ENCODE peak calls at places on chromosomes 13 and 19, in six cellular contexts. W, U, M, X, H and E are unnamed samples.

GRCh38 chr13:21061077-21061945 is at the start of gene LATS2:
- DNase-seq in W (peak), U (peak), M (peak), X (peak), H (peak), E (peak)

GRCh38 chr19:53824134-53824611 is at the start of gene NLRP12:
- DNase-seq in W (no peak), U (no peak), M (no peak), X (no peak), H (no peak), E (peak)

GRCh38 chr19:13987101-13987890 is 18.8 kb downstream of the RFX1 start:
- DNase-seq in W (no peak), U (no peak), M (no peak), X (no peak), H (no peak), E (no peak)

GRCh38 chr19:28569132-28570114 is 643.5 kb downstream of the UQCRFS1 start:
- DNase-seq in W (no peak), U (no peak), M (peak), X (no peak), H (no peak), E (no peak)

GRCh38 chr13:32019612-32020233 is 11.9 kb upstream of the FRY start:
- DNase-seq in W (no peak), U (peak), M (peak), X (peak), H (peak), E (peak)

GRCh38 chr13:29570058-29570654 is 25.3 kb downstream of the SLC7A1 start:
- DNase-seq in W (no peak), U (no peak), M (no peak), X (no peak), H (no peak), E (no peak)

GRCh38 chr19:7363225-7363624 is 14.5 kb downstream of the ARHGEF18 start:
- DNase-seq in W (no peak), U (no peak), M (no peak), X (no peak), H (no peak), E (no peak)

GRCh38 chr19:14369399-14370168 is 11.7 kb upstream of the ADGRE5 start:
- DNase-seq in W (no peak), U (peak), M (no peak), X (no peak), H (no peak), E (no peak)

GRCh38 chr13:111204438-111205177 is 89.5 kb downstream of the ARHGEF7 start:
- DNase-seq in W (peak), U (peak), M (peak), X (no peak), H (peak), E (peak)

GRCh38 chr19:18606281-18607221 is at the start of gene CRLF1:
- DNase-seq in W (no peak), U (no peak), M (no peak), X (no peak), H (no peak), E (no peak)

GRCh38 chr19:38975861-38976271 is 324 bp upstream of the FBXO17 start:
- DNase-seq in W (peak), U (peak), M (peak), X (peak), H (peak), E (no peak)
- H4K8ac ChIP-seq in W (no peak), U (peak), M (no peak), X (no peak), H (peak), E (peak)

GRCh38 chr13:38686635-38687245 is at the start of gene FREM2:
- DNase-seq in W (peak), U (no peak), M (peak), X (peak), H (peak), E (peak)
- H2AFZ ChIP-seq in W (peak), U (peak), M (peak), X (peak), H (peak), E (peak)

DNA sequence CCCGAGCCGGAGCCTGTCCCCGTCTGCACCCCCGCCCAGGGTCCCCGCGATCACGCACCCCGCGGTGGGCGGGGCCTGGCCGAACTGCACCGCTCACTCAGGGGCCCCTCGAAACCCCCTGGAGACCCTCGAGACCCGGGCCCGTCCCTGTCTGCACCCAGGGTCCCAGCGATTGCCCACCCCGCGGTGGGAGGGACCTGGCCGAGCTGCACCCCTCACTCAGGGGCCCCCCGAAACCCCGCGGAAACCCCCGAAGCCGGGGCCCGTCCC is 523 bp downstream of the LMNB2 start:
- DNase-seq in W (no peak), U (no peak), M (no peak), X (no peak), H (no peak), E (no peak)
- H4K8ac ChIP-seq in W (no peak), U (peak), M (no peak), X (no peak), H (no peak), E (peak)

GRCh38 chr19:45485301-45486077 is 11.4 kb downstream of the RTN2 start:
- DNase-seq in W (peak), U (peak), M (peak), X (peak), H (peak), E (peak)

GRCh38 chr19:45492627-45493470 is 4.0 kb downstream of the RTN2 start:
- DNase-seq in W (peak), U (peak), M (peak), X (no peak), H (peak), E (peak)

GRCh38 chr19:45489216-45489855 is 7.5 kb downstream of the RTN2 start:
- DNase-seq in W (no peak), U (no peak), M (no peak), X (no peak), H (no peak), E (no peak)

GRCh38 chr19:45492137-45492626 is 4.7 kb downstream of the RTN2 start:
- DNase-seq in W (no peak), U (no peak), M (no peak), X (no peak), H (no peak), E (no peak)

GRCh38 chr19:45488708-45489107 is 8.1 kb downstream of the RTN2 start:
- DNase-seq in W (no peak), U (no peak), M (no peak), X (no peak), H (no peak), E (no peak)
- H2AFZ ChIP-seq in W (no peak), U (no peak), M (no peak), X (no peak), H (no peak), E (no peak)

DNA sequence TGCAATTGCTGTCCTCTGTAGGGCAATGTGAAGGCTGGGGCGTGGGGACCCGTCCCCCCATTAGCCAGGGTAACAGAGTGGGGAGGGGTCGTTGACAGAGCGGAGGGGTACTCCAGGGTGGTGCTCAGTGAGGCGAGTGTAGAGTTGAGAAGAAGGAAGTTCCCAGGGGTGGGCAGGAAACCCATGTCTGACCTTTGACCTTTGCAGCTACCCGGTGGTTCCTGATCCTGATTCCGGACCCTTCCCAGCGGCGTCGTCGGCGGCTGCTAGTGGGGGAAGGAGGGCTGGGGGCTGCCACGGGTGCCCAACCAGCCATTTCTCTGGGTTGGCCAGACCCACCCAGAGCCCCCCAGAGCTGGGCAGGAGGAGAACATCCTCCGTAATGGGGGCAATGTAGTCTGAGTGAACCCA is 2.1 kb upstream of the PLVAP start:
- DNase-seq in W (peak), U (no peak), M (peak), X (no peak), H (no peak), E (no peak)
- H4K8ac ChIP-seq in W (peak), U (no peak), M (no peak), X (no peak), H (no peak), E (no peak)

GRCh38 chr13:48531416-48532145 is 1.3 kb downstream of the RCBTB2 start:
- DNase-seq in W (no peak), U (no peak), M (no peak), X (no peak), H (no peak), E (no peak)

GRCh38 chr13:48532473-48533206 is at the start of gene RCBTB2:
- DNase-seq in W (peak), U (peak), M (peak), X (peak), H (peak), E (peak)

GRCh38 chr13:48532146-48532472 is 771 bp downstream of the RCBTB2 start:
- DNase-seq in W (no peak), U (peak), M (no peak), X (no peak), H (no peak), E (no peak)

GRCh38 chr13:48528720-48529119 is 4.2 kb downstream of the RCBTB2 start:
- DNase-seq in W (no peak), U (no peak), M (no peak), X (no peak), H (no peak), E (no peak)

DNA sequence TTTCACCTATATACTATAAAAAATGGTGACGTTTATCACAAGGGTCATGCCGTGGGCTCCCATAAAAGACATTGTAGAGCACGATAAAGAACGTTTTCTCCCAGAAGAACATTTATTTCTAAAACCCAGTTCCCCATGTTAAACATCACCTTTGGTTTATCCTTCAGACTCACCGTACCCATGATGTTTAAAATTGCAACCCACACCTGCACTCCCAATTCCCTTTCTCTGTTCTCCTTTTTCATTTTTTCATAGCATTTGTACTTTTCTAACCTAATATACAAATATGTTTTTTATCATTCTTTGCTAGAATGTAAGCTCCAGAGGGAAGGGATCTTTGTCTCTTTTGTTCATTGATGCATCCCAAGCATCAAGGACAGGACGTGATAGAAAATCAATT is 2.0 kb downstream of the RCBTB2 start:
- DNase-seq in W (no peak), U (no peak), M (no peak), X (no peak), H (no peak), E (no peak)
- H2AFZ ChIP-seq in W (no peak), U (no peak), M (no peak), X (no peak), H (no peak), E (no peak)